ENCODE peak calls at places on chromosomes 3 and 15, in ten cellular contexts. One of them, this sample, is unnamed.
A peak's percentile ranks its signal among the peaks of the same experiment; 100 is the strongest.

GRCh38 chr3:79140718-79141117 is 627.1 kb downstream of the ROBO1 start:
- DNase-seq in hepatocyte: no peak
- DNase-seq in left cardiac atrium: no peak
- DNase-seq in effector CD4-positive, alpha-beta T cell: no peak
- DNase-seq in nucleus accumbens: no peak
- DNase-seq in AG04449: peak; percentile 7
- DNase-seq in H4: no peak
- DNase-seq in effector CD8-positive, alpha-beta T cell: no peak
- DNase-seq in GM20000: no peak
- DNase-seq in GM12865: no peak
- DNase-seq in this sample: no peak

GRCh38 chr15:35427496-35427895 is 118.5 kb downstream of the DPH6 start:
- DNase-seq in AG04449: no peak
- DNase-seq in effector CD8-positive, alpha-beta T cell: no peak
- DNase-seq in hepatocyte: no peak
- DNase-seq in GM12865: no peak
- DNase-seq in left cardiac atrium: no peak
- DNase-seq in H4: no peak
- DNase-seq in GM20000: no peak
- DNase-seq in nucleus accumbens: no peak
- DNase-seq in effector CD4-positive, alpha-beta T cell: no peak
- DNase-seq in this sample: no peak

GRCh38 chr3:187740446-187741399 is 4.5 kb downstream of the BCL6 start:
- DNase-seq in nucleus accumbens: no peak
- DNase-seq in effector CD8-positive, alpha-beta T cell: peak; percentile 39
- DNase-seq in left cardiac atrium: peak; percentile 76
- DNase-seq in GM20000: peak; percentile 69
- DNase-seq in GM12865: peak; percentile 40
- DNase-seq in AG04449: no peak
- DNase-seq in hepatocyte: peak; percentile 84
- DNase-seq in H4: peak; percentile 50
- DNase-seq in effector CD4-positive, alpha-beta T cell: peak; percentile 51
- DNase-seq in this sample: peak; percentile 61

GRCh38 chr3:194647747-194648146 is 14.5 kb upstream of the TMEM44 start:
- DNase-seq in effector CD4-positive, alpha-beta T cell: no peak
- DNase-seq in GM20000: no peak
- DNase-seq in H4: no peak
- DNase-seq in left cardiac atrium: no peak
- DNase-seq in AG04449: no peak
- DNase-seq in GM12865: no peak
- DNase-seq in hepatocyte: no peak
- DNase-seq in effector CD8-positive, alpha-beta T cell: no peak
- DNase-seq in nucleus accumbens: no peak
- DNase-seq in this sample: no peak

GRCh38 chr15:25718597-25718996 is 144.5 kb downstream of the ATP10A start:
- DNase-seq in effector CD8-positive, alpha-beta T cell: no peak
- DNase-seq in nucleus accumbens: no peak
- DNase-seq in AG04449: no peak
- DNase-seq in left cardiac atrium: no peak
- DNase-seq in H4: no peak
- DNase-seq in effector CD4-positive, alpha-beta T cell: no peak
- DNase-seq in GM20000: no peak
- DNase-seq in GM12865: no peak
- DNase-seq in hepatocyte: no peak
- DNase-seq in this sample: no peak

GRCh38 chr15:61200626-61201025 is 28.5 kb downstream of the RORA start:
- DNase-seq in nucleus accumbens: no peak
- DNase-seq in effector CD4-positive, alpha-beta T cell: no peak
- DNase-seq in AG04449: no peak
- DNase-seq in GM20000: no peak
- DNase-seq in GM12865: no peak
- DNase-seq in hepatocyte: no peak
- DNase-seq in left cardiac atrium: no peak
- DNase-seq in H4: no peak
- DNase-seq in effector CD8-positive, alpha-beta T cell: no peak
- DNase-seq in this sample: no peak

GRCh38 chr15:50046868-50047267 is 72.2 kb downstream of the ATP8B4 start:
- DNase-seq in left cardiac atrium: no peak
- DNase-seq in hepatocyte: no peak
- DNase-seq in effector CD8-positive, alpha-beta T cell: no peak
- DNase-seq in H4: no peak
- DNase-seq in GM20000: no peak
- DNase-seq in GM12865: no peak
- DNase-seq in AG04449: no peak
- DNase-seq in effector CD4-positive, alpha-beta T cell: no peak
- DNase-seq in nucleus accumbens: no peak
- DNase-seq in this sample: no peak

GRCh38 chr3:60294181-60294580 is 957.1 kb downstream of the FHIT start:
- DNase-seq in nucleus accumbens: no peak
- DNase-seq in effector CD8-positive, alpha-beta T cell: no peak
- DNase-seq in left cardiac atrium: no peak
- DNase-seq in hepatocyte: no peak
- DNase-seq in GM20000: no peak
- DNase-seq in GM12865: no peak
- DNase-seq in effector CD4-positive, alpha-beta T cell: no peak
- DNase-seq in AG04449: no peak
- DNase-seq in H4: peak; percentile 45
- DNase-seq in this sample: no peak

GRCh38 chr15:84883916-84884781 is at the start of gene SLC28A1:
- DNase-seq in effector CD4-positive, alpha-beta T cell: no peak
- DNase-seq in nucleus accumbens: no peak
- DNase-seq in GM20000: no peak
- DNase-seq in AG04449: no peak
- DNase-seq in GM12865: no peak
- DNase-seq in hepatocyte: peak; percentile 71
- DNase-seq in effector CD8-positive, alpha-beta T cell: no peak
- DNase-seq in left cardiac atrium: no peak
- DNase-seq in H4: no peak
- DNase-seq in this sample: no peak

GRCh38 chr3:139969386-139969785 is 34.4 kb downstream of the CLSTN2 start:
- DNase-seq in nucleus accumbens: no peak
- DNase-seq in GM12865: no peak
- DNase-seq in left cardiac atrium: no peak
- DNase-seq in H4: no peak
- DNase-seq in GM20000: no peak
- DNase-seq in AG04449: no peak
- DNase-seq in effector CD8-positive, alpha-beta T cell: no peak
- DNase-seq in hepatocyte: no peak
- DNase-seq in effector CD4-positive, alpha-beta T cell: no peak
- DNase-seq in this sample: no peak

GRCh38 chr3:46575577-46576222 is 9.6 kb upstream of the LRRC2 start:
- DNase-seq in GM12865: no peak
- DNase-seq in effector CD8-positive, alpha-beta T cell: no peak
- DNase-seq in left cardiac atrium: no peak
- DNase-seq in hepatocyte: no peak
- DNase-seq in H4: no peak
- DNase-seq in AG04449: no peak
- DNase-seq in GM20000: no peak
- DNase-seq in nucleus accumbens: no peak
- DNase-seq in effector CD4-positive, alpha-beta T cell: no peak
- DNase-seq in this sample: no peak

GRCh38 chr15:75822685-75823278 is 20.5 kb upstream of the UBE2Q2 start:
- DNase-seq in GM12865: no peak
- DNase-seq in effector CD8-positive, alpha-beta T cell: no peak
- DNase-seq in effector CD4-positive, alpha-beta T cell: no peak
- DNase-seq in nucleus accumbens: no peak
- DNase-seq in GM20000: no peak
- DNase-seq in H4: no peak
- DNase-seq in AG04449: no peak
- DNase-seq in left cardiac atrium: no peak
- DNase-seq in hepatocyte: no peak
- DNase-seq in this sample: no peak

GRCh38 chr3:184822654-184823053 is 10.7 kb downstream of the VPS8 start:
- DNase-seq in H4: no peak
- DNase-seq in hepatocyte: no peak
- DNase-seq in left cardiac atrium: no peak
- DNase-seq in effector CD8-positive, alpha-beta T cell: no peak
- DNase-seq in nucleus accumbens: no peak
- DNase-seq in GM12865: no peak
- DNase-seq in effector CD4-positive, alpha-beta T cell: no peak
- DNase-seq in AG04449: no peak
- DNase-seq in GM20000: no peak
- DNase-seq in this sample: no peak

GRCh38 chr3:53073553-53074365 is 27.9 kb upstream of the SFMBT1 start:
- DNase-seq in nucleus accumbens: no peak
- DNase-seq in GM12865: no peak
- DNase-seq in hepatocyte: no peak
- DNase-seq in H4: no peak
- DNase-seq in left cardiac atrium: no peak
- DNase-seq in AG04449: no peak
- DNase-seq in GM20000: no peak
- DNase-seq in effector CD8-positive, alpha-beta T cell: no peak
- DNase-seq in effector CD4-positive, alpha-beta T cell: no peak
- DNase-seq in this sample: no peak

GRCh38 chr3:13698498-13698897 is 149.6 kb downstream of the FBLN2 start:
- DNase-seq in GM20000: no peak
- DNase-seq in nucleus accumbens: no peak
- DNase-seq in effector CD8-positive, alpha-beta T cell: no peak
- DNase-seq in H4: no peak
- DNase-seq in hepatocyte: no peak
- DNase-seq in effector CD4-positive, alpha-beta T cell: no peak
- DNase-seq in AG04449: no peak
- DNase-seq in left cardiac atrium: no peak
- DNase-seq in GM12865: no peak
- DNase-seq in this sample: no peak

This sample was measured in prostate gland.